ENCODE peak calls at places on chromosomes 2 and 18, in four cellular contexts. One of them, this sample, is unnamed.

GRCh38 chr2:230687498-230687897 is 25.1 kb upstream of the CAB39 start:
- ATAC-seq in foreskin keratinocyte: peak
- ATAC-seq in stimulated activated naive CD8-positive, alpha-beta T cell treated with anti-CD3 and anti-CD28 coated beads, Interleukin-15, amount 100 ng/mL, for 72 hours: no peak
- ATAC-seq in pancreas: no peak
- ATAC-seq in this sample: no peak

GRCh38 chr2:175766880-175767279 is 235.2 kb downstream of the LNPK start:
- ATAC-seq in foreskin keratinocyte: peak
- ATAC-seq in stimulated activated naive CD8-positive, alpha-beta T cell treated with anti-CD3 and anti-CD28 coated beads, Interleukin-15, amount 100 ng/mL, for 72 hours: no peak
- ATAC-seq in pancreas: no peak
- ATAC-seq in this sample: no peak

GRCh38 chr18:48142994-48143393 is 212.5 kb upstream of the SMAD2 start:
- ATAC-seq in pancreas: no peak
- ATAC-seq in foreskin keratinocyte: no peak
- ATAC-seq in stimulated activated naive CD8-positive, alpha-beta T cell treated with anti-CD3 and anti-CD28 coated beads, Interleukin-15, amount 100 ng/mL, for 72 hours: no peak
- ATAC-seq in this sample: no peak

GRCh38 chr18:6249788-6250187 is 164.9 kb downstream of the L3MBTL4 start:
- ATAC-seq in foreskin keratinocyte: no peak
- ATAC-seq in stimulated activated naive CD8-positive, alpha-beta T cell treated with anti-CD3 and anti-CD28 coated beads, Interleukin-15, amount 100 ng/mL, for 72 hours: no peak
- ATAC-seq in pancreas: peak
- ATAC-seq in this sample: no peak

GRCh38 chr2:231364961-231365810 is 30.3 kb upstream of the B3GNT7 start:
- ATAC-seq in pancreas: peak
- ATAC-seq in stimulated activated naive CD8-positive, alpha-beta T cell treated with anti-CD3 and anti-CD28 coated beads, Interleukin-15, amount 100 ng/mL, for 72 hours: no peak
- ATAC-seq in foreskin keratinocyte: peak
- ATAC-seq in this sample: no peak

GRCh38 chr2:3396920-3397559 is 17.5 kb downstream of the TRAPPC12 start:
- ATAC-seq in pancreas: no peak
- ATAC-seq in foreskin keratinocyte: no peak
- ATAC-seq in stimulated activated naive CD8-positive, alpha-beta T cell treated with anti-CD3 and anti-CD28 coated beads, Interleukin-15, amount 100 ng/mL, for 72 hours: no peak
- ATAC-seq in this sample: no peak

GRCh38 chr2:113136828-113137775 is 9.7 kb downstream of the IL1RN start:
- ATAC-seq in foreskin keratinocyte: no peak
- ATAC-seq in stimulated activated naive CD8-positive, alpha-beta T cell treated with anti-CD3 and anti-CD28 coated beads, Interleukin-15, amount 100 ng/mL, for 72 hours: peak
- ATAC-seq in pancreas: peak
- ATAC-seq in this sample: peak

GRCh38 chr2:99442837-99443236 is 47.0 kb downstream of the REV1 start:
- ATAC-seq in foreskin keratinocyte: no peak
- ATAC-seq in stimulated activated naive CD8-positive, alpha-beta T cell treated with anti-CD3 and anti-CD28 coated beads, Interleukin-15, amount 100 ng/mL, for 72 hours: no peak
- ATAC-seq in pancreas: peak
- ATAC-seq in this sample: no peak

GRCh38 chr2:121565389-121566250 is 34.9 kb downstream of the RNU4ATAC start:
- ATAC-seq in pancreas: peak
- ATAC-seq in foreskin keratinocyte: no peak
- ATAC-seq in stimulated activated naive CD8-positive, alpha-beta T cell treated with anti-CD3 and anti-CD28 coated beads, Interleukin-15, amount 100 ng/mL, for 72 hours: no peak
- ATAC-seq in this sample: no peak

GRCh38 chr18:44599409-44599808 is 81.3 kb upstream of the SETBP1 start:
- ATAC-seq in pancreas: peak
- ATAC-seq in foreskin keratinocyte: no peak
- ATAC-seq in stimulated activated naive CD8-positive, alpha-beta T cell treated with anti-CD3 and anti-CD28 coated beads, Interleukin-15, amount 100 ng/mL, for 72 hours: no peak
- ATAC-seq in this sample: no peak

GRCh38 chr2:98472961-98473746 is 28.5 kb downstream of the INPP4A start:
- ATAC-seq in foreskin keratinocyte: no peak
- ATAC-seq in stimulated activated naive CD8-positive, alpha-beta T cell treated with anti-CD3 and anti-CD28 coated beads, Interleukin-15, amount 100 ng/mL, for 72 hours: no peak
- ATAC-seq in pancreas: no peak
- ATAC-seq in this sample: no peak

GRCh38 chr2:144346229-144346628 is 173.7 kb downstream of the ZEB2 start:
- ATAC-seq in foreskin keratinocyte: no peak
- ATAC-seq in stimulated activated naive CD8-positive, alpha-beta T cell treated with anti-CD3 and anti-CD28 coated beads, Interleukin-15, amount 100 ng/mL, for 72 hours: no peak
- ATAC-seq in pancreas: no peak
- ATAC-seq in this sample: no peak

GRCh38 chr2:232418466-232419244 is 12.0 kb downstream of the ALPG start:
- ATAC-seq in pancreas: peak
- ATAC-seq in foreskin keratinocyte: peak
- ATAC-seq in stimulated activated naive CD8-positive, alpha-beta T cell treated with anti-CD3 and anti-CD28 coated beads, Interleukin-15, amount 100 ng/mL, for 72 hours: peak
- ATAC-seq in this sample: peak

GRCh38 chr2:173860082-173860481 is 105.1 kb downstream of the SP3 start:
- ATAC-seq in stimulated activated naive CD8-positive, alpha-beta T cell treated with anti-CD3 and anti-CD28 coated beads, Interleukin-15, amount 100 ng/mL, for 72 hours: no peak
- ATAC-seq in foreskin keratinocyte: no peak
- ATAC-seq in pancreas: no peak
- ATAC-seq in this sample: no peak

GRCh38 chr18:74946646-74947045 is 262.3 kb downstream of the PTGR3 start:
- ATAC-seq in stimulated activated naive CD8-positive, alpha-beta T cell treated with anti-CD3 and anti-CD28 coated beads, Interleukin-15, amount 100 ng/mL, for 72 hours: no peak
- ATAC-seq in pancreas: no peak
- ATAC-seq in foreskin keratinocyte: no peak
- ATAC-seq in this sample: no peak

GRCh38 chr18:595571-595970 is 1.2 kb upstream of the CLUL1 start:
- ATAC-seq in foreskin keratinocyte: no peak
- ATAC-seq in stimulated activated naive CD8-positive, alpha-beta T cell treated with anti-CD3 and anti-CD28 coated beads, Interleukin-15, amount 100 ng/mL, for 72 hours: no peak
- ATAC-seq in pancreas: no peak
- ATAC-seq in this sample: no peak

GRCh38 chr2:73982140-73982617 is 2.5 kb upstream of the TET3 start:
- ATAC-seq in pancreas: no peak
- ATAC-seq in stimulated activated naive CD8-positive, alpha-beta T cell treated with anti-CD3 and anti-CD28 coated beads, Interleukin-15, amount 100 ng/mL, for 72 hours: no peak
- ATAC-seq in foreskin keratinocyte: peak
- ATAC-seq in this sample: no peak

GRCh38 chr2:38171208-38171858 is 95.4 kb upstream of the CYP1B1 start:
- ATAC-seq in pancreas: no peak
- ATAC-seq in foreskin keratinocyte: no peak
- ATAC-seq in stimulated activated naive CD8-positive, alpha-beta T cell treated with anti-CD3 and anti-CD28 coated beads, Interleukin-15, amount 100 ng/mL, for 72 hours: no peak
- ATAC-seq in this sample: no peak

GRCh38 chr18:9608728-9609127 is 5.6 kb downstream of the PPP4R1 start:
- ATAC-seq in pancreas: no peak
- ATAC-seq in stimulated activated naive CD8-positive, alpha-beta T cell treated with anti-CD3 and anti-CD28 coated beads, Interleukin-15, amount 100 ng/mL, for 72 hours: no peak
- ATAC-seq in foreskin keratinocyte: no peak
- ATAC-seq in this sample: no peak

GRCh38 chr2:174830561-174830960 is 66.3 kb upstream of the CHRNA1 start:
- ATAC-seq in foreskin keratinocyte: no peak
- ATAC-seq in stimulated activated naive CD8-positive, alpha-beta T cell treated with anti-CD3 and anti-CD28 coated beads, Interleukin-15, amount 100 ng/mL, for 72 hours: no peak
- ATAC-seq in pancreas: no peak
- ATAC-seq in this sample: peak

GRCh38 chr2:33272001-33272400 is 204.4 kb upstream of the RASGRP3 start:
- ATAC-seq in pancreas: no peak
- ATAC-seq in foreskin keratinocyte: no peak
- ATAC-seq in stimulated activated naive CD8-positive, alpha-beta T cell treated with anti-CD3 and anti-CD28 coated beads, Interleukin-15, amount 100 ng/mL, for 72 hours: peak
- ATAC-seq in this sample: peak

GRCh38 chr2:108304975-108305374 is 16.3 kb downstream of the SULT1C2 start:
- ATAC-seq in pancreas: no peak
- ATAC-seq in foreskin keratinocyte: no peak
- ATAC-seq in stimulated activated naive CD8-positive, alpha-beta T cell treated with anti-CD3 and anti-CD28 coated beads, Interleukin-15, amount 100 ng/mL, for 72 hours: peak
- ATAC-seq in this sample: no peak

GRCh38 chr2:74464406-74464805 is 776 bp downstream of the MOGS start:
- ATAC-seq in foreskin keratinocyte: peak
- ATAC-seq in pancreas: peak
- ATAC-seq in stimulated activated naive CD8-positive, alpha-beta T cell treated with anti-CD3 and anti-CD28 coated beads, Interleukin-15, amount 100 ng/mL, for 72 hours: peak
- ATAC-seq in this sample: no peak

GRCh38 chr2:161676902-161677496 is 52.8 kb downstream of the SLC4A10 start:
- ATAC-seq in stimulated activated naive CD8-positive, alpha-beta T cell treated with anti-CD3 and anti-CD28 coated beads, Interleukin-15, amount 100 ng/mL, for 72 hours: no peak
- ATAC-seq in foreskin keratinocyte: no peak
- ATAC-seq in pancreas: no peak
- ATAC-seq in this sample: no peak

GRCh38 chr18:37537868-37538525 is 27.6 kb downstream of the CELF4 start:
- ATAC-seq in pancreas: peak
- ATAC-seq in stimulated activated naive CD8-positive, alpha-beta T cell treated with anti-CD3 and anti-CD28 coated beads, Interleukin-15, amount 100 ng/mL, for 72 hours: peak
- ATAC-seq in foreskin keratinocyte: peak
- ATAC-seq in this sample: peak

GRCh38 chr18:50709215-50709614 is 110.6 kb downstream of the MRO start:
- ATAC-seq in stimulated activated naive CD8-positive, alpha-beta T cell treated with anti-CD3 and anti-CD28 coated beads, Interleukin-15, amount 100 ng/mL, for 72 hours: no peak
- ATAC-seq in pancreas: no peak
- ATAC-seq in foreskin keratinocyte: no peak
- ATAC-seq in this sample: no peak

GRCh38 chr2:241295326-241296095 is 20.0 kb downstream of the HDLBP start:
- ATAC-seq in pancreas: peak
- ATAC-seq in foreskin keratinocyte: no peak
- ATAC-seq in stimulated activated naive CD8-positive, alpha-beta T cell treated with anti-CD3 and anti-CD28 coated beads, Interleukin-15, amount 100 ng/mL, for 72 hours: no peak
- ATAC-seq in this sample: no peak

GRCh38 chr2:235614176-235614860 is 120.5 kb downstream of the AGAP1 start:
- ATAC-seq in foreskin keratinocyte: no peak
- ATAC-seq in stimulated activated naive CD8-positive, alpha-beta T cell treated with anti-CD3 and anti-CD28 coated beads, Interleukin-15, amount 100 ng/mL, for 72 hours: no peak
- ATAC-seq in pancreas: peak
- ATAC-seq in this sample: no peak

GRCh38 chr2:33437297-33437696 is 39.2 kb upstream of the RASGRP3 start:
- ATAC-seq in foreskin keratinocyte: peak
- ATAC-seq in pancreas: no peak
- ATAC-seq in stimulated activated naive CD8-positive, alpha-beta T cell treated with anti-CD3 and anti-CD28 coated beads, Interleukin-15, amount 100 ng/mL, for 72 hours: no peak
- ATAC-seq in this sample: no peak

GRCh38 chr2:133878326-133878725 is 310.1 kb upstream of the NCKAP5 start:
- ATAC-seq in pancreas: no peak
- ATAC-seq in foreskin keratinocyte: no peak
- ATAC-seq in stimulated activated naive CD8-positive, alpha-beta T cell treated with anti-CD3 and anti-CD28 coated beads, Interleukin-15, amount 100 ng/mL, for 72 hours: no peak
- ATAC-seq in this sample: no peak

GRCh38 chr18:58392336-58393000 is 236.4 kb downstream of the ALPK2 start:
- ATAC-seq in pancreas: peak
- ATAC-seq in stimulated activated naive CD8-positive, alpha-beta T cell treated with anti-CD3 and anti-CD28 coated beads, Interleukin-15, amount 100 ng/mL, for 72 hours: no peak
- ATAC-seq in foreskin keratinocyte: no peak
- ATAC-seq in this sample: no peak

GRCh38 chr18:22268641-22269128 is 99.3 kb downstream of the GATA6 start:
- ATAC-seq in foreskin keratinocyte: no peak
- ATAC-seq in stimulated activated naive CD8-positive, alpha-beta T cell treated with anti-CD3 and anti-CD28 coated beads, Interleukin-15, amount 100 ng/mL, for 72 hours: no peak
- ATAC-seq in pancreas: no peak
- ATAC-seq in this sample: no peak

This sample was measured in activated T-helper 17 cell treated with anti-CD3 and anti-CD28 coated beads, Interleukin-2, amount 50 U/mL, for 72 hours.